ENCODE peak calls at places on chromosome 4, in five cellular contexts. Z is foreskin fibroblast; T is WTC11; P is stimulated activated CD8-positive, alpha-beta memory T cell treated with anti-CD3 and anti-CD28 coated beads, Interleukin-15, amount 100 ng/mL, for 4 hours; O is KG1. H is an unnamed sample.

GRCh38 chr4:172794378-172794777 is 374.2 kb upstream of the GALNT7 start:
- DNase-seq in Z (no peak), T (no peak), P (no peak), O (no peak), H (no peak)

GRCh38 chr4:7752649-7753048 is 187.0 kb downstream of the AFAP1 start:
- DNase-seq in Z (no peak), T (no peak), P (no peak), O (no peak), H (no peak)

GRCh38 chr4:153922148-153922547 is 133.3 kb upstream of the SFRP2 start:
- DNase-seq in Z (no peak), T (no peak), P (no peak), O (no peak), H (no peak)

GRCh38 chr4:177275999-177276398 is 33.7 kb upstream of the NEIL3 start:
- DNase-seq in Z (no peak), T (no peak), P (no peak), O (no peak), H (no peak)

GRCh38 chr4:8155660-8156421 is 2.8 kb downstream of the ABLIM2 start:
- DNase-seq in Z (no peak), T (no peak), P (no peak), O (no peak), H (no peak)

GRCh38 chr4:68490826-68491457 is 43.7 kb downstream of the TMPRSS11E start:
- DNase-seq in Z (peak; percentile 16), T (no peak), P (no peak), O (no peak), H (no peak)

GRCh38 chr4:7641712-7642111 is 207.0 kb upstream of the PSAPL1 start:
- DNase-seq in Z (no peak), T (no peak), P (no peak), O (no peak), H (no peak)

GRCh38 chr4:2805712-2806391 is 13.0 kb downstream of the SH3BP2 start:
- DNase-seq in Z (peak; percentile 47), T (no peak), P (no peak), O (no peak), H (no peak)

GRCh38 chr4:151559595-151559994 is 150.6 kb downstream of the FHIP1A start:
- DNase-seq in Z (no peak), T (no peak), P (no peak), O (no peak), H (no peak)

GRCh38 chr4:148808416-148808815 is 366.2 kb upstream of the NR3C2 start:
- DNase-seq in Z (no peak), T (no peak), P (no peak), O (no peak), H (no peak)

GRCh38 chr4:147078875-147079658 is 133.4 kb upstream of the TTC29 start:
- DNase-seq in Z (no peak), T (no peak), P (no peak), O (no peak), H (no peak)

GRCh38 chr4:187464561-187464960 is 531.0 kb upstream of the ZFP42 start:
- DNase-seq in Z (no peak), T (no peak), P (no peak), O (no peak), H (no peak)

GRCh38 chr4:73832651-73833237 is 3.7 kb upstream of the CXCL6 start:
- DNase-seq in Z (peak; percentile 31), T (no peak), P (no peak), O (no peak), H (no peak)

GRCh38 chr4:186557486-186557885 is 2.1 kb upstream of the MTNR1A start:
- DNase-seq in Z (peak; percentile 52), T (no peak), P (no peak), O (no peak), H (no peak)

GRCh38 chr4:28391877-28392276 is 1531.2 kb downstream of the STIM2 start:
- DNase-seq in Z (peak; percentile 12), T (no peak), P (no peak), O (no peak), H (no peak)

GRCh38 chr4:98663226-98664006 is 5.0 kb upstream of the TSPAN5 start:
- DNase-seq in Z (no peak), T (no peak), P (peak; percentile 69), O (peak; percentile 67), H (no peak)